ENCODE peak calls at places on chromosomes 16 and 17, in four cellular contexts. C is heart left ventricle, N is colonic mucosa, V is PC-3. Z is an unnamed sample. For H3K4me1, the result is how much of the 10 kb centered on the place peaks cover.

GRCh38 chr17:55699178-55699865 is 23.3 kb downstream of the TMEM100 start:
- DNase-seq in V (peak), C (no peak), N (no peak), Z (no peak)

GRCh38 chr16:55711959-55712876 is 56.4 kb downstream of the SLC6A2 start:
- DNase-seq in C (no peak), N (peak), V (peak), Z (peak)

GRCh38 chr17:80732268-80732667 is 187.6 kb downstream of the RPTOR start:
- DNase-seq in V (no peak), N (no peak), C (no peak), Z (no peak)

GRCh38 chr16:50198802-50199410 is 45.8 kb downstream of the TENT4B start:
- DNase-seq in N (no peak), C (no peak), V (peak), Z (no peak)

GRCh38 chr17:64993867-64994266 is 62.7 kb downstream of the GNA13 start:
- DNase-seq in V (no peak), N (no peak), C (no peak), Z (no peak)

GRCh38 chr17:82937411-82938371 is 97.9 kb upstream of the ZNF750 start:
- DNase-seq in C (peak), V (no peak), N (no peak), Z (peak)

GRCh38 chr17:66255527-66255971 is 26.3 kb upstream of the APOH start:
- DNase-seq in V (no peak), C (no peak), N (no peak), Z (no peak)

GRCh38 chr17:2025220-2025621 is at the start of gene RTN4RL1:
- DNase-seq in N (peak), V (peak), C (peak), Z (peak)

DNA sequence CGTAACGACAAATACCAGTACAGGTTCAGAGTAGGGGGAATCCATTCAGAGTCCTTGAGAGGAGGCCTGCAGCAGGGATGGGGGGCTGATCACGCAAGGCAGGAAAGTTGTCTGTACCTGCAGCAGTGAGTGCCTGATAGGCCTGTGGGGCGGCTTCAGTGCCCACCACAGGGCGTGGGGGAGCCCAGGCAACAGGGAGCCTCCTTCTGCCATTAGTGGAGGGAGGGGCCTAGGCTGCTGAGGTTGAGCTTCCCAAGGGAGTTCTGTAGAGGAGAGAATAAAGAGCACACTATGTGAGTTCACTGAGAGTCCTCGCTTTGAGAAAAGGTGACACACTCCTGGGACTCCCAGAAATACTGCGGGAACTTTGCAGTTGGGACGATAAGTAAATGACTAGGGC is 134.6 kb downstream of the SPECC1 start:
- DNase-seq in V (no peak), C (no peak), N (no peak), Z (no peak)
- TF ChIP-seq CTCF in V (no peak), C (no peak), N (no peak), Z (no peak)

DNA sequence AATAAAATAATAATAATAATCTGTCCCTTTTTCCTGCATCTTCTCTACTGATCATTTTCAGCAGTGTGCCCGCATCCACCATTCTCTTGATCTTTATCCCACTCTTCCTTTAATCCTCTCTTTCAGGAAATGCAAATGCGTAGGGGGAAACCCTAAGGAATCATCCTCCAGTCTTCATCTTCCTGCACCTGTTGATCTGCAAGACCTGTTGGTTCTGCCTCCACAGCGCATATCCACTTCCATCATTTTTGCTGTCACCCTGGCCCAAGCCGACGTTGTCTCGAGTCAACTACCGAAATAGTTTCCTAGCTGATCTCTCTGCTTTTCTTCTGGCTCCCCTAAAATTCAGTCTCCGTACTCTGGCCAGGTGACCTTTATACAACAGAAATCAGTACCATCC is 24.5 kb downstream of the ADORA2B start:
- DNase-seq in V (no peak), C (no peak), N (no peak), Z (no peak)
- H3K4me1 ChIP-seq in V (half or more), C (under half), N (under half), Z (under half)

GRCh38 chr16:57001026-57001669 is 11.8 kb downstream of the NLRC5 start:
- DNase-seq in C (peak), V (no peak), N (no peak), Z (no peak)

GRCh38 chr16:56998861-56999260 is 9.5 kb downstream of the NLRC5 start:
- DNase-seq in C (peak), N (no peak), V (no peak), Z (no peak)

GRCh38 chr16:56998352-56998751 is 9.0 kb downstream of the NLRC5 start:
- DNase-seq in V (no peak), N (no peak), C (peak), Z (no peak)

GRCh38 chr16:56999409-57000270 is 10.3 kb downstream of the NLRC5 start:
- DNase-seq in N (no peak), V (no peak), C (peak), Z (no peak)

GRCh38 chr16:57000271-57001025 is 11.1 kb downstream of the NLRC5 start:
- DNase-seq in V (peak), C (peak), N (no peak), Z (peak)
- H3K4me3 ChIP-seq in V (no peak), C (no peak), N (no peak), Z (no peak)

GRCh38 chr17:36505171-36505570 is 18.7 kb downstream of the ZNHIT3 start:
- DNase-seq in N (no peak), C (no peak), V (no peak), Z (no peak)
- TF ChIP-seq CTCF in N (no peak), C (no peak), V (no peak), Z (no peak)

GRCh38 chr17:40343126-40344119 is 21.1 kb downstream of the GJD3 start:
- DNase-seq in C (no peak), N (peak), V (no peak), Z (no peak)
- H3K4me1 ChIP-seq in C (under half), N (under half), V (under half), Z (half or more)